ENCODE peak calls at places on chromosomes 16 and 17, in eight cellular contexts. C is AG04450, L is epithelial cell of esophagus, E is adipocyte, Z is hepatocyte, H is PC-9, N is lower leg skin, T is IMR-90. M is an unnamed sample.

GRCh38 chr16:69921125-69921524 is 30.0 kb upstream of the CLEC18A start:
- DNase-seq in C (no peak), L (no peak), E (no peak), Z (no peak), H (no peak), N (no peak), T (peak), M (no peak)

GRCh38 chr16:1494129-1494640 is 1.0 kb downstream of the TELO2 start:
- DNase-seq in C (peak), L (peak), E (peak), Z (peak), H (peak), N (no peak), T (peak), M (peak)

GRCh38 chr17:4980644-4981216 is 6.7 kb downstream of the CAMTA2 start:
- DNase-seq in C (no peak), L (peak), E (peak), Z (peak), H (no peak), N (no peak), T (peak), M (no peak)

GRCh38 chr17:79981661-79982101 is 54.0 kb downstream of the TBC1D16 start:
- DNase-seq in C (no peak), L (no peak), E (no peak), Z (no peak), H (no peak), N (peak), T (no peak), M (peak)

GRCh38 chr16:17129971-17130370 is 340.8 kb downstream of the XYLT1 start:
- DNase-seq in C (no peak), L (no peak), E (no peak), Z (no peak), H (no peak), N (no peak), T (no peak), M (no peak)

GRCh38 chr16:9135797-9136196 is 44.4 kb downstream of the HAPSTR1 start:
- DNase-seq in C (no peak), L (peak), E (no peak), Z (no peak), H (no peak), N (peak), T (no peak), M (peak)

GRCh38 chr16:22763655-22764054 is 50.3 kb upstream of the HS3ST2 start:
- DNase-seq in C (no peak), L (peak), E (no peak), Z (peak), H (no peak), N (no peak), T (no peak), M (no peak)

GRCh38 chr16:28319476-28320022 is 27.2 kb downstream of the SBK1 start:
- DNase-seq in C (no peak), L (no peak), E (no peak), Z (no peak), H (no peak), N (no peak), T (no peak), M (no peak)

GRCh38 chr16:67884684-67885083 is at the start of gene NRN1L:
- DNase-seq in C (peak), L (peak), E (peak), Z (peak), H (peak), N (peak), T (peak), M (peak)
- H3K4me3 ChIP-seq in C (no peak), L (no peak), E (no peak), Z (no peak), H (no peak), N (no peak), T (no peak), M (no peak)

GRCh38 chr17:54968259-54968953 is at the start of the genes COX11 and STXBP4:
- DNase-seq in C (peak), L (peak), E (peak), Z (peak), H (peak), N (peak), T (peak), M (peak)
- H3K4me3 ChIP-seq in C (peak), L (peak), E (peak), Z (peak), H (peak), N (peak), T (peak), M (peak)

GRCh38 chr16:58563775-58564174 is 48.5 kb downstream of the SETD6 start:
- DNase-seq in C (no peak), L (no peak), E (no peak), Z (no peak), H (no peak), N (no peak), T (no peak), M (no peak)
- H3K4me3 ChIP-seq in C (no peak), L (no peak), E (no peak), Z (no peak), H (no peak), N (no peak), T (no peak), M (no peak)

DNA sequence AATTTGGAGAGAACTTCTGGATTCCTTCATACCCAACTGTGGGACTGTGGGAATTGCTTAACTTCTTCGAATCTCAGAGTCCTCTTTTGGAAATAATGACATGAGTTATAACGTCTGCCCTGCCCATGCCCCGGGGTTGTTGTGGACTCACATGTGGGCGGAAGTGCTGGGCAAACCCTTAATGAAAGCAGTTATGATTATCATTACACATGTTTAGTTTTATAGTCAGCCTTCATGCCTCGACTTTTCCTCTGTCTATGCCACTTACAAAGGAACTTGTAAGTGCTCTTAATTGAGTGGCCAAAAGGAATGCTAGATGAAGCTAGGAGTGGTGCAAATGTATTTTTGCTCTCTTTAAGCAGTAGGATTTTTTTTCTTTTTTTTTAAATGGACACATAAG is 3.9 kb downstream of the KRT27 start:
- DNase-seq in C (no peak), L (peak), E (no peak), Z (no peak), H (no peak), N (no peak), T (no peak), M (no peak)
- H3K4me3 ChIP-seq in C (no peak), L (no peak), E (no peak), Z (no peak), H (no peak), N (no peak), T (no peak), M (no peak)

DNA sequence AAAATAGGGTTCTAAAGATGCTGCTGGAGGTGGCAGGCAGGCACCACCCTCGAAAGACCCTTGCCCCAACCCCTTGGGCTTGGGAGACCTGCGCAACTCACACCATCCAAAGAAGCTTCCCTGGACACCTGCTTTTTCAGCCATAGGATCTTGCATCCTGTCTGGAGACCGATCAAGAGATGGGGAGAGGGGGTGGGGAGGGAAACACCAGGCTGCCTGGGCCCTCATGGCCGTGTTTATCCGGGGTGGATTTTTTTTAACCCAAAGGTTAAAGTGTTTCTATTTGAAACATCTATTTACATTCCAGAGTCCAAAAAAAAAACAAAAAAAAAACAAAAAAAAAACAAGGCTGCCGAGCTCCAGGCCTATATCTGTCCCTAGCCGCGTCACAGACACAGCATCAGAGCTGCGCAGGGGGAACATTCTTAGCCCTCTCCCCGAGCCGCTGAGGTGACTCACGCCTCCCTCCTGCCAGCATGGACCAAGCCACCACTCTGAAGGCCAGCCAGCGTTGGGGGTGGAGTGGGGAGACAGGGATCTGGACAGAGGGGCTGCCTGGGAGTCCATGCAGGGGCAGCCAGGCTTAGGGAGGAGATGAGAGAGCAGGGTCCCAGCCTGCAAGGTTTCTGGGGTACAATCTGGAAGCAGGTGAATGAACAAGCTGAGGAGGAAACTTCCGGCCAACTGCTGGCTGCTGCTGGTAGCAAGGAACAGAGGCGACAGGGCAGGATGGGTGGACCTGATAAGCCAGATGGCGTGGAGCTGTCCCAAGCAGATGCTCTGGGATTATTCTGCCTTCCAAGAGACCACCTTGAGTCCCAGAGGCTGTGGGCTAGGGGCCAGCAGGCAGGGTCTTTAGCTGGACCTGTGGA is 14.8 kb downstream of the HDAC5 start:
- DNase-seq in C (peak), L (no peak), E (peak), Z (peak), H (peak), N (peak), T (peak), M (peak)
- H3K4me3 ChIP-seq in C (peak), L (no peak), E (peak), Z (no peak), H (no peak), N (no peak), T (no peak), M (peak)

GRCh38 chr17:73091410-73091769 is 1.1 kb downstream of the SLC39A11 start:
- DNase-seq in C (no peak), L (no peak), E (no peak), Z (no peak), H (no peak), N (no peak), T (no peak), M (no peak)
- H3K4me3 ChIP-seq in C (peak), L (no peak), E (peak), Z (no peak), H (peak), N (no peak), T (peak), M (peak)